ENCODE peak calls at places on chromosomes 13 and 19, in six cellular contexts. H is endodermal cell; K is PC-9; S is CD8-positive, alpha-beta memory T cell; G is lower lobe of right lung; L is kidney. O is an unnamed sample.

GRCh38 chr13:94947392-94947791 is 235.0 kb upstream of the SOX21 start:
- DNase-seq in H (no peak), K (no peak), S (no peak), G (no peak), L (no peak), O (no peak)

GRCh38 chr13:28611654-28612131 is 47.2 kb upstream of the POMP start:
- DNase-seq in H (no peak), K (no peak), S (no peak), G (no peak), L (no peak), O (peak; percentile 35)

GRCh38 chr19:18280247-18281081 is 958 bp downstream of the JUND start:
- DNase-seq in H (peak; percentile 77), K (peak; percentile 78), S (peak; percentile 91), G (peak; percentile 90), L (peak; percentile 95), O (peak; percentile 85)

GRCh38 chr13:78022164-78022877 is 103.7 kb upstream of the EDNRB start:
- DNase-seq in H (no peak), K (no peak), S (peak; percentile 51), G (peak; percentile 40), L (no peak), O (peak; percentile 38)

GRCh38 chr19:35789195-35789977 is 14.0 kb downstream of the ARHGAP33 start:
- DNase-seq in H (peak; percentile 24), K (no peak), S (no peak), G (no peak), L (no peak), O (no peak)

GRCh38 chr19:5479958-5480357 is 24.7 kb downstream of the ZNRF4 start:
- DNase-seq in H (no peak), K (no peak), S (no peak), G (no peak), L (no peak), O (no peak)

GRCh38 chr13:72469932-72470331 is 257.5 kb downstream of the MZT1 start:
- DNase-seq in H (no peak), K (no peak), S (no peak), G (no peak), L (no peak), O (no peak)

GRCh38 chr13:42047561-42048322 is 706 bp upstream of the DGKH start:
- DNase-seq in H (peak; percentile 82), K (peak; percentile 34), S (peak; percentile 52), G (peak; percentile 58), L (peak; percentile 83), O (peak; percentile 22)

GRCh38 chr13:49495783-49496762 is at the start of gene PHF11:
- DNase-seq in H (peak; percentile 89), K (peak; percentile 68), S (peak; percentile 92), G (peak; percentile 93), L (peak; percentile 95), O (peak; percentile 80)

GRCh38 chr13:34430294-34430693 is 511.8 kb upstream of the NBEA start:
- DNase-seq in H (no peak), K (no peak), S (no peak), G (no peak), L (no peak), O (no peak)

GRCh38 chr13:79810671-79811070 is 329.7 kb downstream of the NDFIP2 start:
- DNase-seq in H (no peak), K (peak; percentile 21), S (no peak), G (no peak), L (no peak), O (no peak)

GRCh38 chr19:41616785-41617621 is 9.9 kb downstream of the CEACAM4 start:
- DNase-seq in H (peak; percentile 85), K (peak; percentile 19), S (no peak), G (no peak), L (no peak), O (no peak)

GRCh38 chr19:32464279-32464678 is 58.7 kb downstream of the DPY19L3 start:
- DNase-seq in H (no peak), K (no peak), S (no peak), G (no peak), L (no peak), O (no peak)

GRCh38 chr19:12711187-12711586 is 12.5 kb downstream of the TNPO2 start:
- DNase-seq in H (no peak), K (no peak), S (no peak), G (no peak), L (no peak), O (no peak)

GRCh38 chr13:106859505-106859904 is 291.6 kb upstream of the ARGLU1 start:
- DNase-seq in H (peak; percentile 66), K (peak; percentile 68), S (no peak), G (no peak), L (no peak), O (no peak)

GRCh38 chr13:67224148-67224846 is 5.8 kb downstream of the PCDH9 start:
- DNase-seq in H (peak; percentile 72), K (peak; percentile 52), S (peak; percentile 54), G (peak; percentile 77), L (peak; percentile 92), O (peak; percentile 68)

GRCh38 chr19:3518231-3518630 is 12.1 kb downstream of the FZR1 start:
- DNase-seq in H (peak; percentile 62), K (no peak), S (no peak), G (no peak), L (no peak), O (no peak)

GRCh38 chr19:49155005-49155826 is at the start of gene HRC:
- DNase-seq in H (no peak), K (no peak), S (no peak), G (no peak), L (peak; percentile 91), O (no peak)

GRCh38 chr13:46682015-46682414 is 114.9 kb downstream of the ESD start:
- DNase-seq in H (no peak), K (no peak), S (no peak), G (no peak), L (no peak), O (no peak)

GRCh38 chr19:7737215-7737614 is 5.3 kb upstream of the CLEC4G start:
- DNase-seq in H (no peak), K (no peak), S (no peak), G (no peak), L (no peak), O (no peak)

DNA sequence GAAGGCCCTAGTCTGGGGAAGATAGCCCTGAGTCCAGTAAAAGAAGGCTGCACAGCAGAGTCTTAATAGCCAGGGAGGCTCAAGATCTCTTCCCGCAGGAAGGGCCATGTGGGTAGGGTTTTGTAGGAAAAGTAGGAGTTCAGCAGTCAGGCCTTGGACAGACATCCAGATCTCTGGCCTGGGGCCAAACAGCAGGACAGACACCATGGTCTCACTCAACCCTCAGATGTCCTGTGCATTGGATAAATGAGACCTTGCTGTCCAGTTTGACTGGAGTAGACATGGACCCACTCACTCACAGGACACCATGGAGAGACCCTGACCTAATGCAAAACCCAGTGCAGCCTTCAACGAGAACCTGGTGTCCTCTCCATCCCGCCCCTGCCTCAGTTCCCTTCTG is 3.9 kb downstream of the OCEL1 start:
- DNase-seq in H (no peak), K (no peak), S (no peak), G (no peak), L (no peak), O (no peak)
- H3K4me1 ChIP-seq in H (no peaks in the 10 kb centered on the region), K (no peaks in the 10 kb centered on the region), S (peaks cover 12% of the 10 kb centered on the region), G (peaks cover 31% of the 10 kb centered on the region), L (peaks cover 4% of the 10 kb centered on the region), O (peaks cover 2% of the 10 kb centered on the region)

GRCh38 chr19:45765365-45766292 is 3.4 kb downstream of the SIX5 start:
- DNase-seq in H (no peak), K (no peak), S (no peak), G (no peak), L (no peak), O (no peak)
- H3K4me3 ChIP-seq in H (no peak overlapping the region), K (no peak overlapping the region), S (no peak overlapping the region), G (no peak overlapping the region), L (no peak overlapping the region), O (no peak overlapping the region)

GRCh38 chr13:99540530-99540929 is 39.3 kb downstream of the TM9SF2 start:
- DNase-seq in H (no peak), K (no peak), S (no peak), G (no peak), L (no peak), O (no peak)
- H3K4me1 ChIP-seq in H (no peaks in the 10 kb centered on the region), K (peaks cover 10% of the 10 kb centered on the region), S (peaks cover 37% of the 10 kb centered on the region), G (peaks cover 14% of the 10 kb centered on the region), L (no peaks in the 10 kb centered on the region), O (peaks cover 24% of the 10 kb centered on the region)

DNA sequence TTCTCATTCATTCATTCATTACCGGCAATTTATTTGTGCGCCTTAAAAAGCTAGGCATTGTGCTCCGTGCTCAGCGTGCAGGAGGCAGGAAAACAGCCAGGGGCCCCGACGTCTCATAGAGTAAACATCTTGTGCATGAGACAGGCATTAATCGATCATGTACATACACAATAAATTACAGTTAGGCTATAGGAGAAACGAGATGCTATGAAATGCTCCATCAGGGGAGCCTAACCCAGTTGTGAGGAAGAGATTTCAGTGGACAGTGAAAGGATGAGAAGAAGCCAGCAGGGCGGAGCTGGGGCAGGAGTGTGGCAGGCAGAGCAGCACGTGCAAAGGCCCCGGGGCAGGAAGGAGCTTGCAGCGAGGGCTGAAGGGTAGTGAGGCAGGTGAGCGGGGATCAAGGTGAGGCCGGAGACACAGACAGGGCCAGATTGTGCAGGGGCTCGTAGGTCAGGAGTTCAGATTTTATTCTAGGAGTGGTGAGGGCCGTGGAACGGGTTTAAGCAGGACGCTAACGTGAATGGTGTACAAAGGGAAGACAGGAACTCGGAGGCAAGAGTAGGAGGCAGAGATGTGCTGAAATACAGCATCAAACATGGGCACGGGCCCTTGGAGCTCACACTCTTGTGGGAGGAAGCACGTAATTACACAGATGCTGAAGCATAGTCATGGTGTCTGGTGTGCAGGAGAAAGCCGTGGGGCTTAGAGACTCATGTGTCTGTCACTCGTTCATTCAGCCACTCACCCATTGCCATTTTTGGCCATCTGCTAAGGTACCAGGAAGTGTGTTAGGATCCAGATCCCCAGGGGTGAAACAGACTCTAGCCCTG is 7.8 kb upstream of the CACNG6 start:
- DNase-seq in H (no peak), K (no peak), S (no peak), G (no peak), L (no peak), O (no peak)
- H3K4me3 ChIP-seq in H (no peak overlapping the region), K (no peak overlapping the region), S (no peak overlapping the region), G (no peak overlapping the region), L (no peak overlapping the region), O (no peak overlapping the region)

GRCh38 chr19:10655457-10656312 is 1.5 kb downstream of the ILF3 start:
- DNase-seq in H (peak; percentile 70), K (peak; percentile 39), S (no peak), G (no peak), L (no peak), O (no peak)
- H3K4me1 ChIP-seq in H (no peaks in the 10 kb centered on the region), K (peaks cover 28% of the 10 kb centered on the region), S (peaks cover 62% of the 10 kb centered on the region), G (peaks cover 64% of the 10 kb centered on the region), L (peaks cover 15% of the 10 kb centered on the region), O (peaks cover 47% of the 10 kb centered on the region)

DNA sequence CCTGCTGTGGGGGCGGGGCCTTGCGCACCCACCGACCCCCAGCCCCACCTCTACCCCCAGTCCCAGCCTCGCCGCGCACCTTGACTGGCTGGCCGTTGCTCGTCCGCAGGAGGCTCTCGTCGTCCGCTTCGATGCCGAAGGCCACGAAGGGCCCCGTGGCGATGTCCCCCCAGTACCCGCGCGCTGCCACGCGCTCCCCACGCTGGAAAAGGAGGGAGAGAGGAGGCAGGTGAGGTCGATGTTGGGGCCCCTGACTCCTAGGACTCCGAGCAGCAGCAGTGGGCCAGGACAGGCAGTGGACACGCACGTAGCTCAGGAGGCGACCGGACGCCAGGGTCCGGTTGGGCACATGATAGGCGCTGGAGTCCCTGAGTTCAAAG is 3.4 kb upstream of the TNNI3 start:
- DNase-seq in H (no peak), K (no peak), S (no peak), G (no peak), L (no peak), O (no peak)
- H3K4me3 ChIP-seq in H (no peak overlapping the region), K (no peak overlapping the region), S (no peak overlapping the region), G (no peak overlapping the region), L (no peak overlapping the region), O (no peak overlapping the region)

GRCh38 chr13:114059946-114060860 is 72.2 kb downstream of the RASA3 start:
- DNase-seq in H (no peak), K (no peak), S (no peak), G (no peak), L (peak; percentile 79), O (no peak)
- H3K4me1 ChIP-seq in H (peaks cover 6% of the 10 kb centered on the region), K (peaks cover 27% of the 10 kb centered on the region), S (peaks cover 39% of the 10 kb centered on the region), G (peaks cover 61% of the 10 kb centered on the region), L (peaks cover 33% of the 10 kb centered on the region), O (peaks cover 17% of the 10 kb centered on the region)